ENCODE peak calls at places on chromosomes 3 and 15, in four cellular contexts. One of them, this sample, is unnamed.

GRCh38 chr15:98416222-98416835 is 232.0 kb upstream of the IGF1R start:
- DNase-seq in tibial artery: no peak
- DNase-seq in lower lobe of right lung: no peak
- DNase-seq in IMR-90: peak; percentile 4
- DNase-seq in this sample: peak; percentile 34

GRCh38 chr3:186264608-186265400 is 97.2 kb downstream of the DGKG start:
- DNase-seq in lower lobe of right lung: no peak
- DNase-seq in IMR-90: no peak
- DNase-seq in tibial artery: no peak
- DNase-seq in this sample: no peak

GRCh38 chr3:160296591-160296990 is 71.4 kb downstream of the C3orf80 start:
- DNase-seq in IMR-90: peak; percentile 28
- DNase-seq in lower lobe of right lung: no peak
- DNase-seq in tibial artery: no peak
- DNase-seq in this sample: no peak

GRCh38 chr15:31004220-31004733 is 12.8 kb upstream of the MTMR10 start:
- DNase-seq in lower lobe of right lung: no peak
- DNase-seq in tibial artery: no peak
- DNase-seq in IMR-90: no peak
- DNase-seq in this sample: no peak

GRCh38 chr15:90038639-90039095 is 37.5 kb downstream of the ZNF710 start:
- DNase-seq in IMR-90: no peak
- DNase-seq in lower lobe of right lung: no peak
- DNase-seq in tibial artery: no peak
- DNase-seq in this sample: peak; percentile 33

GRCh38 chr3:146404451-146404850 is 64.9 kb downstream of the PLSCR2 start:
- DNase-seq in IMR-90: peak; percentile 38
- DNase-seq in lower lobe of right lung: no peak
- DNase-seq in tibial artery: no peak
- DNase-seq in this sample: no peak

GRCh38 chr3:150528359-150528797 is 17.9 kb downstream of the SERP1 start:
- DNase-seq in IMR-90: peak; percentile 52
- DNase-seq in tibial artery: no peak
- DNase-seq in lower lobe of right lung: no peak
- DNase-seq in this sample: no peak

GRCh38 chr3:42148982-42149432 is 57.9 kb downstream of the TRAK1 start:
- DNase-seq in tibial artery: peak; percentile 76
- DNase-seq in lower lobe of right lung: peak; percentile 53
- DNase-seq in IMR-90: peak; percentile 91
- DNase-seq in this sample: no peak

GRCh38 chr3:103803787-103804186 is 1369.0 kb downstream of the ZPLD1 start:
- DNase-seq in lower lobe of right lung: no peak
- DNase-seq in tibial artery: no peak
- DNase-seq in IMR-90: no peak
- DNase-seq in this sample: no peak

GRCh38 chr15:59583088-59583487 is 28.5 kb upstream of the GCNT3 start:
- DNase-seq in tibial artery: no peak
- DNase-seq in IMR-90: no peak
- DNase-seq in lower lobe of right lung: no peak
- DNase-seq in this sample: no peak

GRCh38 chr3:189303584-189303983 is 131.8 kb downstream of the TPRG1 start:
- DNase-seq in IMR-90: no peak
- DNase-seq in lower lobe of right lung: no peak
- DNase-seq in tibial artery: no peak
- DNase-seq in this sample: no peak

GRCh38 chr3:128385080-128385832 is 81.4 kb downstream of the DNAJB8 start:
- DNase-seq in IMR-90: peak; percentile 73
- DNase-seq in lower lobe of right lung: peak; percentile 67
- DNase-seq in tibial artery: peak; percentile 72
- DNase-seq in this sample: no peak

GRCh38 chr3:62833538-62833937 is 41.7 kb downstream of the CADPS start:
- DNase-seq in tibial artery: no peak
- DNase-seq in IMR-90: no peak
- DNase-seq in lower lobe of right lung: no peak
- DNase-seq in this sample: no peak

GRCh38 chr3:14780927-14781507 is 37.7 kb upstream of the FGD5 start:
- DNase-seq in tibial artery: no peak
- DNase-seq in IMR-90: peak; percentile 30
- DNase-seq in lower lobe of right lung: peak; percentile 68
- DNase-seq in this sample: peak; percentile 50

GRCh38 chr3:14216257-14217048 is 37.8 kb downstream of the LSM3 start:
- DNase-seq in lower lobe of right lung: no peak
- DNase-seq in IMR-90: no peak
- DNase-seq in tibial artery: no peak
- DNase-seq in this sample: no peak

GRCh38 chr3:118808743-118809142 is 225.9 kb downstream of the IGSF11 start:
- DNase-seq in IMR-90: no peak
- DNase-seq in lower lobe of right lung: no peak
- DNase-seq in tibial artery: no peak
- DNase-seq in this sample: no peak

GRCh38 chr3:63478962-63479660 is 173.4 kb upstream of the SNTN start:
- DNase-seq in lower lobe of right lung: no peak
- DNase-seq in IMR-90: no peak
- DNase-seq in tibial artery: no peak
- DNase-seq in this sample: no peak

GRCh38 chr3:26353052-26353451 is 269.5 kb upstream of the LRRC3B start:
- DNase-seq in IMR-90: no peak
- DNase-seq in lower lobe of right lung: no peak
- DNase-seq in tibial artery: no peak
- DNase-seq in this sample: no peak

GRCh38 chr15:75202251-75203016 is 752 bp downstream of the C15orf39 start:
- DNase-seq in lower lobe of right lung: peak; percentile 91
- DNase-seq in IMR-90: peak; percentile 86
- DNase-seq in tibial artery: peak; percentile 85
- DNase-seq in this sample: peak; percentile 95

GRCh38 chr3:192433704-192434103 is 293.6 kb downstream of the FGF12 start:
- DNase-seq in tibial artery: no peak
- DNase-seq in lower lobe of right lung: no peak
- DNase-seq in IMR-90: no peak
- DNase-seq in this sample: no peak

DNA sequence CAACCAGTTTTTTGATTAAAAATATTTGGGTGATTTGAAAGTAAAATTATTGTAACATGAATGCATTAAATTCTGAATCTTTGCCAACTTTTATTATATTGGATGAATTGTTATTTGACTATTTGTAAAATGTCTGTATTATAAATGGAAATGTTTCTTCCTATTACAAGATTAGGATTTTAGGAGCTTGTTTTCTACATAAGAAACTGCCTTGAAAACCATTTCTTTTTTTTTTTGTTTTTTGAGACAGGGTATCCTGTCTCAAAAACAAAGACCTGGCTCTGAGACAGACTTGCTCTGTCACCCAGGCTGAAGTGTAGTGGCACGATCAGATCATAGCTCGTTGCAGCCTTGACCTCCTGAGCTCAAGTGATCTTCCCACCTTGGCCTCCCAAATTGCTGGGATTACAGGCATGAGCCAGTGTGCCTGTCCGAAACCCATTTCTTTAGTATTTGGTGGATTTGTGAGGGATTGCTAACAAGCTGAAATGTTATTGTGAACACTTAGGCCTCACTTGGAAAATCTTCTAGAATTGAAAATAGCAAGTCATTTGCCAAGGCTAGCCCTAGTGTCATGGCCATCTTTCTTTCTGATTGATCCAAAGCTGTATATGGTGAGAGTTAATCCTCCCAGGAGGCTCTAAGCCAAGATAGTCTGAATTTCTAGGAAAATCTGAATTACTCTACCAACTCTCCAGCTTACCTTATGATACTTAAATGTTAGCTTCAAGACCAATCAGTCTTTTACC is 100.3 kb downstream of the FNDC3B start:
- DNase-seq in tibial artery: no peak
- DNase-seq in lower lobe of right lung: no peak
- DNase-seq in IMR-90: no peak
- DNase-seq in this sample: no peak
- H3K4me1 ChIP-seq in tibial artery: no peaks in the 10 kb centered on the region
- H3K4me1 ChIP-seq in lower lobe of right lung: peaks cover 84% of the 10 kb centered on the region
- H3K4me1 ChIP-seq in IMR-90: peaks cover 32% of the 10 kb centered on the region
- H3K4me1 ChIP-seq in this sample: peaks cover 80% of the 10 kb centered on the region

DNA sequence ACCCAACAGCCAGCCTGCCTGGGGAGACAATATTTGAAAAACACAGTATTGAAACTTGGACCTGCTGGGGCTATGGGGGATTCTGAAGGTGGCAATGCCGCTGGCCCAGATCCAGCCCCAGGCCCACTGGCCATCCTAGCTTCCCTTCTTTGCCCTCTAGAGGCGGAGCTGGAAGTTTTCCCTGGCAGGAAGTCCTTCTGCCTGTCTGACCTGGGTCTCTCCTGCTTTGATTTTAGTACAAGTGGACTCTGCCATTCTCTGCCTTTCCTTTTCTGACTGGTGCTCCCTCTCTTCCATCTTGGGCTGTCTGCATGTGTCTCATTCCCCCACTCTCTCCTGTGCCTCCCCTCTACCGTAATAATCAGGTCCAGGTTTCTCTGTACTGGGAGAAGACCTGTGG is 3.6 kb downstream of the SEMA3F start:
- DNase-seq in lower lobe of right lung: no peak
- DNase-seq in IMR-90: no peak
- DNase-seq in tibial artery: no peak
- DNase-seq in this sample: no peak
- H3K4me1 ChIP-seq in lower lobe of right lung: peaks cover 75% of the 10 kb centered on the region
- H3K4me1 ChIP-seq in IMR-90: peaks cover 36% of the 10 kb centered on the region
- H3K4me1 ChIP-seq in tibial artery: no peaks in the 10 kb centered on the region
- H3K4me1 ChIP-seq in this sample: peaks cover 95% of the 10 kb centered on the region

GRCh38 chr3:23820888-23821287 is 15.1 kb downstream of the UBE2E1 start:
- DNase-seq in IMR-90: no peak
- DNase-seq in tibial artery: no peak
- DNase-seq in lower lobe of right lung: no peak
- DNase-seq in this sample: no peak

GRCh38 chr3:23816721-23817120 is 11.0 kb downstream of the UBE2E1 start:
- DNase-seq in tibial artery: no peak
- DNase-seq in lower lobe of right lung: no peak
- DNase-seq in IMR-90: no peak
- DNase-seq in this sample: no peak

GRCh38 chr3:23815879-23816278 is 10.1 kb downstream of the UBE2E1 start:
- DNase-seq in lower lobe of right lung: no peak
- DNase-seq in IMR-90: no peak
- DNase-seq in tibial artery: no peak
- DNase-seq in this sample: no peak

GRCh38 chr3:23819599-23820360 is 14.0 kb downstream of the UBE2E1 start:
- DNase-seq in lower lobe of right lung: no peak
- DNase-seq in IMR-90: no peak
- DNase-seq in tibial artery: no peak
- DNase-seq in this sample: no peak

GRCh38 chr3:23817508-23818223 is 11.9 kb downstream of the UBE2E1 start:
- DNase-seq in tibial artery: no peak
- DNase-seq in IMR-90: no peak
- DNase-seq in lower lobe of right lung: no peak
- DNase-seq in this sample: no peak
- H3K4me1 ChIP-seq in tibial artery: no peaks in the 10 kb centered on the region
- H3K4me1 ChIP-seq in IMR-90: no peaks in the 10 kb centered on the region
- H3K4me1 ChIP-seq in lower lobe of right lung: peaks cover 27% of the 10 kb centered on the region
- H3K4me1 ChIP-seq in this sample: peaks cover 16% of the 10 kb centered on the region

DNA sequence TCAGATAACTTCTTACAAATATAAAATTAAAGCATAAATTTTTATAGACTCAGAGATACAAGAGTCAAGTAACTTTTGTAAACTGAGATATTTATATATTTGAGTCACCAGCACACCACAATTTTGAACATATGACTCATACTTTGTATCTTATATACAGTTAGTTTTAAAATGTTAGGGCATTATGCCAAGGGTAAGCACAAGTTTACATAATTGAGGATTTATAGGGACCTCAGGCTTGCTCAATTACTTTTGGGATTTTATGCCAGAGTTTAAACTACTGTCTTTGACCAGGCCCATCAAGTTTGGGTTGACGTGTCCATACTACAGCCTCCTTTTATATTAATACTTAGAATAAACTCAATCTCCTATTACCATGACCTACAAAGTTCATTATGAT is 7.4 kb upstream of the FGF7 start:
- DNase-seq in tibial artery: no peak
- DNase-seq in lower lobe of right lung: no peak
- DNase-seq in IMR-90: peak; percentile 97
- DNase-seq in this sample: no peak
- H3K4me1 ChIP-seq in tibial artery: no peaks in the 10 kb centered on the region
- H3K4me1 ChIP-seq in lower lobe of right lung: no peaks in the 10 kb centered on the region
- H3K4me1 ChIP-seq in IMR-90: peaks cover 2% of the 10 kb centered on the region
- H3K4me1 ChIP-seq in this sample: no peaks in the 10 kb centered on the region

GRCh38 chr3:46926871-46927717 is 49.5 kb downstream of the CCDC12 start:
- DNase-seq in lower lobe of right lung: peak; percentile 68
- DNase-seq in tibial artery: peak; percentile 27
- DNase-seq in IMR-90: no peak
- DNase-seq in this sample: no peak

GRCh38 chr3:46926039-46926438 is 48.5 kb downstream of the PTH1R start:
- DNase-seq in IMR-90: peak; percentile 82
- DNase-seq in lower lobe of right lung: peak; percentile 80
- DNase-seq in tibial artery: peak; percentile 20
- DNase-seq in this sample: peak; percentile 90

GRCh38 chr3:46925585-46925934 is 48.0 kb downstream of the PTH1R start:
- DNase-seq in tibial artery: peak; percentile 10
- DNase-seq in IMR-90: no peak
- DNase-seq in lower lobe of right lung: peak; percentile 47
- DNase-seq in this sample: no peak

GRCh38 chr3:46927718-46928073 is 48.8 kb downstream of the CCDC12 start:
- DNase-seq in IMR-90: no peak
- DNase-seq in lower lobe of right lung: no peak
- DNase-seq in tibial artery: peak; percentile 13
- DNase-seq in this sample: no peak

DNA sequence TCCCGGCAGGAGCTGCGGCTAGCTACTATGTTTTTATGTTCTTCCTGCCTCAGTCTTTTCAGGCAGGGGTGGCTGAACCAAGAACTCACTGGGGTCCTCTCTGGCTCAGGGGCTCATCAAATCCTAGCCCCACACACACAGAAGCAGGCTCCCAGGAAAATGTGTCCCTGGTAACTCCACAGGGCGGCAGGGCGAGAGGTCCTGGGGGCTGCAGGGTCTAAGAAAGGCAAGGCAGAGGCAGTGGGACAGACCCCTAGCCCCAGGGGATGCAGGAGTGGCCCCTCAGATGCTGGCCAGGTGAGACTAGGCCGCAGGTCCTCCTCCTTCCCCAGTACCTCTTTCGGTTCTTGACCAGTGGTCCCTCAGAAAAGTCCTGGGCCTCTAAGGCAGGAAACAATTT is 48.9 kb downstream of the PTH1R start:
- DNase-seq in tibial artery: no peak
- DNase-seq in lower lobe of right lung: peak; percentile 42
- DNase-seq in IMR-90: no peak
- DNase-seq in this sample: no peak
- H3K4me1 ChIP-seq in tibial artery: no peaks in the 10 kb centered on the region
- H3K4me1 ChIP-seq in lower lobe of right lung: peaks cover 73% of the 10 kb centered on the region
- H3K4me1 ChIP-seq in IMR-90: peaks cover 15% of the 10 kb centered on the region
- H3K4me1 ChIP-seq in this sample: peaks cover 67% of the 10 kb centered on the region

GRCh38 chr3:71008350-71008923 is 575.1 kb downstream of the FOXP1 start:
- DNase-seq in tibial artery: no peak
- DNase-seq in IMR-90: no peak
- DNase-seq in lower lobe of right lung: no peak
- DNase-seq in this sample: no peak
- H3K4me1 ChIP-seq in tibial artery: no peaks in the 10 kb centered on the region
- H3K4me1 ChIP-seq in IMR-90: peaks cover 5% of the 10 kb centered on the region
- H3K4me1 ChIP-seq in lower lobe of right lung: peaks cover 47% of the 10 kb centered on the region
- H3K4me1 ChIP-seq in this sample: peaks cover 42% of the 10 kb centered on the region

GRCh38 chr15:77418341-77419049 is 1.4 kb downstream of the PEAK1 start:
- DNase-seq in tibial artery: no peak
- DNase-seq in lower lobe of right lung: no peak
- DNase-seq in IMR-90: peak; percentile 49
- DNase-seq in this sample: no peak
- H3K4me1 ChIP-seq in tibial artery: no peaks in the 10 kb centered on the region
- H3K4me1 ChIP-seq in lower lobe of right lung: peaks cover 54% of the 10 kb centered on the region
- H3K4me1 ChIP-seq in IMR-90: peaks cover 12% of the 10 kb centered on the region
- H3K4me1 ChIP-seq in this sample: peaks cover 43% of the 10 kb centered on the region